ENCODE peak calls at places on chromosome 1, in four cellular contexts. One of them, this sample, is unnamed.

GRCh38 chr1:236016782-236017400 is 48.0 kb downstream of the NID1 start:
- DNase-seq in lower leg skin: no peak
- DNase-seq in body of pancreas: no peak
- DNase-seq in A549: peak; percentile 28
- DNase-seq in this sample: no peak

GRCh38 chr1:85280636-85281035 is 4.2 kb upstream of the BCL10 start:
- DNase-seq in lower leg skin: no peak
- DNase-seq in body of pancreas: no peak
- DNase-seq in A549: no peak
- DNase-seq in this sample: no peak

GRCh38 chr1:11649624-11650330 is 4.5 kb downstream of the FBXO2 start:
- DNase-seq in lower leg skin: no peak
- DNase-seq in body of pancreas: no peak
- DNase-seq in A549: no peak
- DNase-seq in this sample: no peak

GRCh38 chr1:228873714-228874113 is 138.4 kb downstream of the RHOU start:
- DNase-seq in lower leg skin: no peak
- DNase-seq in body of pancreas: no peak
- DNase-seq in A549: no peak
- DNase-seq in this sample: no peak

GRCh38 chr1:184743062-184743756 is 11.4 kb downstream of the EDEM3 start:
- DNase-seq in lower leg skin: no peak
- DNase-seq in body of pancreas: no peak
- DNase-seq in A549: no peak
- DNase-seq in this sample: no peak

GRCh38 chr1:96772972-96773371 is 51.4 kb downstream of the PTBP2 start:
- DNase-seq in lower leg skin: no peak
- DNase-seq in body of pancreas: no peak
- DNase-seq in A549: no peak
- DNase-seq in this sample: no peak

GRCh38 chr1:7585216-7585907 is 185.7 kb upstream of the VAMP3 start:
- DNase-seq in lower leg skin: no peak
- DNase-seq in body of pancreas: no peak
- DNase-seq in A549: no peak
- DNase-seq in this sample: peak; percentile 25

GRCh38 chr1:44507490-44508396 is 102.7 kb downstream of the RNF220 start:
- DNase-seq in lower leg skin: no peak
- DNase-seq in body of pancreas: no peak
- DNase-seq in A549: no peak
- DNase-seq in this sample: no peak

GRCh38 chr1:209802117-209802779 is 3.7 kb downstream of the IRF6 start:
- DNase-seq in lower leg skin: no peak
- DNase-seq in body of pancreas: peak; percentile 49
- DNase-seq in A549: no peak
- DNase-seq in this sample: no peak

GRCh38 chr1:116377564-116378529 is 4.8 kb downstream of the ATP1A1 start:
- DNase-seq in lower leg skin: peak; percentile 61
- DNase-seq in body of pancreas: peak; percentile 60
- DNase-seq in A549: no peak
- DNase-seq in this sample: peak; percentile 81

GRCh38 chr1:213060836-213061235 is 9.8 kb downstream of the RPS6KC1 start:
- DNase-seq in lower leg skin: no peak
- DNase-seq in body of pancreas: no peak
- DNase-seq in A549: no peak
- DNase-seq in this sample: no peak

GRCh38 chr1:17475729-17476128 is 36.3 kb upstream of the RCC2 start:
- DNase-seq in lower leg skin: no peak
- DNase-seq in body of pancreas: no peak
- DNase-seq in A549: no peak
- DNase-seq in this sample: no peak

GRCh38 chr1:9442266-9442846 is 96.9 kb upstream of the SLC25A33 start:
- DNase-seq in lower leg skin: no peak
- DNase-seq in body of pancreas: peak; percentile 54
- DNase-seq in A549: no peak
- DNase-seq in this sample: no peak

GRCh38 chr1:160081261-160081936 is at the start of gene KCNJ9:
- DNase-seq in lower leg skin: no peak
- DNase-seq in body of pancreas: no peak
- DNase-seq in A549: no peak
- DNase-seq in this sample: no peak

GRCh38 chr1:54842963-54843362 is 41.8 kb upstream of the TTC22 start:
- DNase-seq in lower leg skin: no peak
- DNase-seq in body of pancreas: no peak
- DNase-seq in A549: no peak
- DNase-seq in this sample: peak; percentile 74

GRCh38 chr1:109807822-109808680 is 44.3 kb upstream of the EPS8L3 start:
- DNase-seq in lower leg skin: no peak
- DNase-seq in body of pancreas: peak; percentile 37
- DNase-seq in A549: no peak
- DNase-seq in this sample: no peak

GRCh38 chr1:160829766-160830165 is 32.9 kb downstream of the CD244 start:
- DNase-seq in lower leg skin: no peak
- DNase-seq in body of pancreas: no peak
- DNase-seq in A549: no peak
- DNase-seq in this sample: no peak

GRCh38 chr1:114153051-114153620 is 533 bp downstream of the SYT6 start:
- DNase-seq in lower leg skin: no peak
- DNase-seq in body of pancreas: peak; percentile 29
- DNase-seq in A549: peak; percentile 25
- DNase-seq in this sample: no peak

GRCh38 chr1:98104285-98104684 is 183.5 kb upstream of the DPYD start:
- DNase-seq in lower leg skin: no peak
- DNase-seq in body of pancreas: no peak
- DNase-seq in A549: no peak
- DNase-seq in this sample: no peak

GRCh38 chr1:244839656-244840055 is 4.2 kb downstream of the COX20 start:
- DNase-seq in lower leg skin: no peak
- DNase-seq in body of pancreas: no peak
- DNase-seq in A549: no peak
- DNase-seq in this sample: no peak

GRCh38 chr1:14334336-14335176 is 263.9 kb upstream of the KAZN start:
- DNase-seq in lower leg skin: no peak
- DNase-seq in body of pancreas: no peak
- DNase-seq in A549: no peak
- DNase-seq in this sample: no peak

GRCh38 chr1:56577859-56578663 is 1.3 kb downstream of the PLPP3 start:
- DNase-seq in lower leg skin: no peak
- DNase-seq in body of pancreas: peak; percentile 77
- DNase-seq in A549: peak; percentile 16
- DNase-seq in this sample: peak; percentile 73
- TF ChIP-seq POLR2A in lower leg skin: no peak
- TF ChIP-seq POLR2A in body of pancreas: peak; percentile 77
- TF ChIP-seq POLR2A in A549: no peak
- TF ChIP-seq POLR2A in this sample: no peak

DNA sequence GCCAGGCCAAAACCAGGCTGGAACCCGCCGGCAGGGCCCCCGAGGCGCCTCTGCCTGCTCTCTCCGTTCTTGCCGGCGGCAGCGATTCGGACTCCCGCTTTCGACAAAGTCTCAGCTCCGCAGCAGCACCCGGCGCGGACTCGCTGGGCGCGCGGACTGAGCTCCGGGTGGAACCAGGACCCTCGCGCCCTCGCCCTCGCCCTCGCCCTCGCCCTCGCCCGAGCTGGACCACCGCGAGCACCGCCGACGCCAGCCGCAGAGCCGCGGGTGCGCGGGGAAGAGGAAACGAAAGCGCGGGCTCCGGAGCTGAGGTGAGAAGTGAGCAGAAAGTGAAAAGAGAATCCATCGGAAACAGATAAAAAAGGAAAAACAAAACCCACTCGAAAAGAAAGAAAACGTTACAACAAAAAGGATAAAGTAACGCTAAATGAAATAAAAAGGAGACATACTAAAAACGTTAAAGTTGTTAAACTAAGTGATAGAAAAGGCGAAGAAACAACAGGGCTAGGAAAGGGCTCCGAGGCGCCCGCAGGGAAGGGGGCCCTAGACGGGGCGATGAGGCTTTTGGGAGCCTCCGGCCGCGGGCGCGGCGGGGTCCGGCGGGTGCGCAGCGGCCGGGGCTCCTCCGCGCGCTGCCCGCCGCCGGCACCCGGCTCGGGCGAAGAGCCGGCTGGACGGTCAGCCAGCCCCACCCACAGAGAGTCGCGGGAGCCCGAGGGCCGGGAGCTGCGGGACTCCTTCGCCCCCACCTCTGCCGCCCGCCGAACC is 64.8 kb downstream of the MEF2D start:
- DNase-seq in lower leg skin: no peak
- DNase-seq in body of pancreas: no peak
- DNase-seq in A549: no peak
- DNase-seq in this sample: no peak
- H3K4me3 ChIP-seq in lower leg skin: no peak overlapping the region
- H3K4me3 ChIP-seq in body of pancreas: peak overlapping the region; percentile 8
- H3K4me3 ChIP-seq in A549: peak overlapping the region; percentile 25
- H3K4me3 ChIP-seq in this sample: peak overlapping the region; percentile 44

GRCh38 chr1:201945157-201945556 is 1.2 kb downstream of the LMOD1 start:
- DNase-seq in lower leg skin: no peak
- DNase-seq in body of pancreas: no peak
- DNase-seq in A549: no peak
- DNase-seq in this sample: no peak

GRCh38 chr1:201944639-201945038 is 1.7 kb downstream of the LMOD1 start:
- DNase-seq in lower leg skin: no peak
- DNase-seq in body of pancreas: no peak
- DNase-seq in A549: no peak
- DNase-seq in this sample: no peak

GRCh38 chr1:201942129-201942495 is 4.2 kb downstream of the LMOD1 start:
- DNase-seq in lower leg skin: no peak
- DNase-seq in body of pancreas: no peak
- DNase-seq in A549: no peak
- DNase-seq in this sample: no peak

GRCh38 chr1:201945863-201946223 is 505 bp downstream of the LMOD1 start:
- DNase-seq in lower leg skin: no peak
- DNase-seq in body of pancreas: no peak
- DNase-seq in A549: no peak
- DNase-seq in this sample: no peak

GRCh38 chr1:201944002-201944401 is 2.3 kb downstream of the LMOD1 start:
- DNase-seq in lower leg skin: no peak
- DNase-seq in body of pancreas: no peak
- DNase-seq in A549: no peak
- DNase-seq in this sample: no peak
- TF ChIP-seq POLR2A in lower leg skin: no peak
- TF ChIP-seq POLR2A in body of pancreas: no peak
- TF ChIP-seq POLR2A in A549: no peak
- TF ChIP-seq POLR2A in this sample: no peak

GRCh38 chr1:31799196-31799894 is 16.5 kb downstream of the SPOCD1 start:
- DNase-seq in lower leg skin: no peak
- DNase-seq in body of pancreas: no peak
- DNase-seq in A549: no peak
- DNase-seq in this sample: peak; percentile 65
- H3K4me3 ChIP-seq in lower leg skin: no peak overlapping the region
- H3K4me3 ChIP-seq in body of pancreas: no peak overlapping the region
- H3K4me3 ChIP-seq in A549: no peak overlapping the region
- H3K4me3 ChIP-seq in this sample: no peak overlapping the region

DNA sequence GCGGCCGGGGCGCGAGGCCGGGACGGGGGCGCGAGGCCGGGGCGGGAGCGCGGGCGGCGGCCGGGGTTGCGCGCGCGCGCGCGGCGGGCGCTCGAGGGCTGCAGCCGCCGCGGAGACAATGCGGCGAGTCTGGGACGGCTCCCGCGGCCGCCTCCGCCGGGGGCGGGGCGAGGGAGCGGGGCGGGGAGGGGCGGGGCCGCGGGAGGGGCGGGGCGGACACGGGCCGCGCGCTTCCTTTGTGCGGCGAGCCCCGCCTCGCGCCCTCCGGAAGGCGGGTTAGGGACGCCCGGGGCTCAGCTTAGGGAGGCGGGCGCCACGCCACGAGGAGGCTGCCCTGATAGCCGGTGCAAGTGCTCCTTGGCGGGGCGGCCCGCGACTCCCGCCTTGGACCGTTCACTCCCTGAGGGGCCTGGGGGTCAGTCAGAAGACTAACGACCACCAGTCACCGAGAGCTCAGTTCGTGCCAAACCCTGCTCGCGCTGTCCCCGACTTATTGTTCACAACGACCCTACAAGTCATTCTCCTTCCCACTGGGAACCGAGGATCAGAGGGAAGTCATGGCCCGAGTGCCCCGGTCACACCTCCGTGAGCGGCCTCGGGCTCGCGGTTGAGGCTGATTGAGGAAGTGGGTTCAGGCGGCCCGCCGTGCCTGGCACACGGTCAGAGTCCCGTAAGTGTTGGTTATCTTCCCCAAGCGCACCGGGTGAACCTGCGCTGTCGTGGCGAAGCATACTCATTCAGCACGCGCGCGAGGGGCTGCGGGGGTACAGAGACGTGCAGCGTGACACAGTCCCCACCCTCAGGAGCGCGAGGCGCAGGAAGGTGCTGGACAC is 29.1 kb upstream of the A3GALT2 start:
- DNase-seq in lower leg skin: peak; percentile 74
- DNase-seq in body of pancreas: peak; percentile 91
- DNase-seq in A549: peak; percentile 69
- DNase-seq in this sample: peak; percentile 90
- TF ChIP-seq POLR2A in lower leg skin: no peak
- TF ChIP-seq POLR2A in body of pancreas: peak; percentile 81
- TF ChIP-seq POLR2A in A549: peak; percentile 75
- TF ChIP-seq POLR2A in this sample: no peak

GRCh38 chr1:50421768-50422674 is 1.2 kb downstream of the DMRTA2 start:
- DNase-seq in lower leg skin: no peak
- DNase-seq in body of pancreas: no peak
- DNase-seq in A549: no peak
- DNase-seq in this sample: no peak

GRCh38 chr1:50420283-50420682 is 3.0 kb downstream of the DMRTA2 start:
- DNase-seq in lower leg skin: no peak
- DNase-seq in body of pancreas: no peak
- DNase-seq in A549: no peak
- DNase-seq in this sample: no peak

GRCh38 chr1:50419907-50420248 is 3.4 kb downstream of the DMRTA2 start:
- DNase-seq in lower leg skin: no peak
- DNase-seq in body of pancreas: no peak
- DNase-seq in A549: no peak
- DNase-seq in this sample: no peak

GRCh38 chr1:50421366-50421748 is 1.9 kb downstream of the DMRTA2 start:
- DNase-seq in lower leg skin: no peak
- DNase-seq in body of pancreas: no peak
- DNase-seq in A549: no peak
- DNase-seq in this sample: no peak

DNA sequence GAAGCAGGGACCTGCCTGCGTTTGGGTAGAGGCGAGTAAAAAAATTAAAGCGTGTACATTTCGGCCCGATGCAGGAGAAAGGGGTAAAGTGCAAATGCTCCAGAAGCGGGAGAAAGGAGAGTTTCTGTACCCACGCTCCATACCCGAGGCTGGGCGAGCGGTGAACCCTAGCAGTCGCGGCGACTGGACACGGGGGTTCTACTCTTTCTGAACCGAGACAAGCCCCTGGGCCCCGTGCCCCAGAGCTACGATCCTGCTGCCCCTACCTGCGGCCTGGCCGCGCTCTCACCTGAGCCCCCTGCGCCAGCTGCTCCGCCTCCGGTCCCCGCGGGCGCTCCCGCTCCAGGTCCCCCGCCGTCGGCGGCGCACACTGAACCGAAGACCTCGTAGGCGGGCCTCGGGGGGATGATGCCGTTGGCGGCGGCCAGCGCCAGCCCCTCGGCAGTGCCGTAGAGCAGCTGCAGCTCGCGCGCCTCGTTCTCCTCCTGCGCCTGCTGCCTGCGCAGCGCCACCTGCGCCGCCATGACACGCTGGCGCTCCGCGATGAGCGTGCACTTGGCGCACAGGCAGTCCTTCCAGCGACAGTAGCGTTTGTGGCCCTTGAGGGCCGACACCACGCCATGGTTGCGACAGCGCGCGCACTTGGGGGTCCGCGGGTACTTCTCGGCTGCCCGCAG is 2.4 kb downstream of the DMRTA2 start:
- DNase-seq in lower leg skin: no peak
- DNase-seq in body of pancreas: no peak
- DNase-seq in A549: no peak
- DNase-seq in this sample: no peak
- H3K4me3 ChIP-seq in lower leg skin: no peak overlapping the region
- H3K4me3 ChIP-seq in body of pancreas: no peak overlapping the region
- H3K4me3 ChIP-seq in A549: no peak overlapping the region
- H3K4me3 ChIP-seq in this sample: peak overlapping the region; percentile 21

GRCh38 chr1:16205891-16206546 is 6.4 kb downstream of the ARHGEF19 start:
- DNase-seq in lower leg skin: no peak
- DNase-seq in body of pancreas: no peak
- DNase-seq in A549: no peak
- DNase-seq in this sample: no peak
- TF ChIP-seq POLR2A in lower leg skin: no peak
- TF ChIP-seq POLR2A in body of pancreas: no peak
- TF ChIP-seq POLR2A in A549: no peak
- TF ChIP-seq POLR2A in this sample: no peak

This sample was measured in suprapubic skin.